ENCODE peak calls at places on chromosome 17, in five cellular contexts. V is ovary, E is activated B cell treated with CpG ODN at 0.5 μM for 24 hours, Y is neural crest cell, S is PC-3. J is an unnamed sample.

GRCh38 chr17:79616801-79617200 is 6.0 kb upstream of the RBFOX3 start:
- DNase-seq in V (no peak), E (no peak), Y (no peak), S (no peak), J (no peak)

GRCh38 chr17:67435122-67435521 is 58.0 kb downstream of the PITPNC1 start:
- DNase-seq in V (no peak), E (no peak), Y (no peak), S (no peak), J (no peak)

GRCh38 chr17:60525347-60525623 is 757 bp downstream of the APPBP2 start:
- DNase-seq in V (no peak), E (no peak), Y (no peak), S (peak), J (no peak)

GRCh38 chr17:19322861-19323260 is 39.7 kb downstream of the B9D1 start:
- DNase-seq in V (no peak), E (no peak), Y (no peak), S (no peak), J (no peak)

GRCh38 chr17:35252646-35253045 is 9.8 kb downstream of the SLFN5 start:
- DNase-seq in V (no peak), E (no peak), Y (no peak), S (no peak), J (no peak)

GRCh38 chr17:32914181-32914580 is 13.8 kb upstream of the TMEM98 start:
- DNase-seq in V (no peak), E (no peak), Y (no peak), S (no peak), J (no peak)

GRCh38 chr17:78394209-78394608 is 15.8 kb downstream of the PGS1 start:
- DNase-seq in V (no peak), E (no peak), Y (no peak), S (no peak), J (no peak)

GRCh38 chr17:36534117-36534880 is at the start of gene MYO19:
- DNase-seq in V (peak), E (peak), Y (peak), S (peak), J (peak)

GRCh38 chr17:16589097-16589969 is 20.3 kb upstream of the ZNF287 start:
- DNase-seq in V (peak), E (peak), Y (peak), S (peak), J (peak)

GRCh38 chr17:1124896-1125774 is 54.6 kb downstream of the ABR start:
- DNase-seq in V (no peak), E (no peak), Y (no peak), S (no peak), J (no peak)

GRCh38 chr17:74052993-74053744 is 150.3 kb upstream of the RPL38 start:
- DNase-seq in V (no peak), E (no peak), Y (no peak), S (no peak), J (no peak)

GRCh38 chr17:74547736-74548135 is 1.8 kb upstream of the CD300C start:
- DNase-seq in V (no peak), E (no peak), Y (no peak), S (peak), J (no peak)

GRCh38 chr17:65374966-65375365 is 186.5 kb downstream of the AXIN2 start:
- DNase-seq in V (no peak), E (no peak), Y (no peak), S (no peak), J (no peak)

GRCh38 chr17:80129006-80129565 is 17.8 kb downstream of the EIF4A3 start:
- DNase-seq in V (no peak), E (no peak), Y (no peak), S (peak), J (no peak)

GRCh38 chr17:7745748-7746470 is 28.4 kb downstream of the DNAH2 start:
- DNase-seq in V (peak), E (no peak), Y (peak), S (peak), J (peak)

GRCh38 chr17:14310584-14310983 is 9.7 kb downstream of the HS3ST3B1 start:
- DNase-seq in V (no peak), E (no peak), Y (no peak), S (no peak), J (no peak)

GRCh38 chr17:77802333-77802615 is 156.2 kb upstream of the TNRC6C start:
- DNase-seq in V (no peak), E (no peak), Y (no peak), S (no peak), J (no peak)

GRCh38 chr17:76872221-76872873 is 4.1 kb downstream of the MGAT5B start:
- DNase-seq in V (no peak), E (no peak), Y (no peak), S (peak), J (no peak)

GRCh38 chr17:79413591-79413990 is 197.3 kb downstream of the RBFOX3 start:
- DNase-seq in V (no peak), E (no peak), Y (no peak), S (no peak), J (no peak)

GRCh38 chr17:56690441-56691291 is 97.2 kb downstream of the NOG start:
- DNase-seq in V (no peak), E (no peak), Y (no peak), S (no peak), J (no peak)

GRCh38 chr17:29948460-29949185 is 7.2 kb downstream of the EFCAB5 start:
- DNase-seq in V (no peak), E (no peak), Y (no peak), S (no peak), J (no peak)

GRCh38 chr17:74307984-74308773 is 17.8 kb upstream of the KIF19 start:
- DNase-seq in V (no peak), E (no peak), Y (no peak), S (no peak), J (no peak)

GRCh38 chr17:51461578-51462004 is 201.2 kb downstream of the UTP18 start:
- DNase-seq in V (peak), E (no peak), Y (peak), S (peak), J (peak)

GRCh38 chr17:35291802-35292201 is 48.9 kb downstream of the SLFN5 start:
- DNase-seq in V (no peak), E (no peak), Y (no peak), S (peak), J (no peak)

GRCh38 chr17:72219824-72220473 is 99.1 kb downstream of the SOX9 start:
- DNase-seq in V (no peak), E (no peak), Y (no peak), S (no peak), J (no peak)

GRCh38 chr17:38577645-38578173 is 28.0 kb downstream of the SRCIN1 start:
- DNase-seq in V (no peak), E (no peak), Y (no peak), S (no peak), J (no peak)

GRCh38 chr17:7846063-7846735 is 8.7 kb upstream of the TMEM88 start:
- DNase-seq in V (peak), E (peak), Y (no peak), S (no peak), J (no peak)

GRCh38 chr17:55442462-55442861 is 20.8 kb upstream of the MMD start:
- DNase-seq in V (no peak), E (no peak), Y (no peak), S (no peak), J (no peak)

GRCh38 chr17:80706454-80706853 is 161.8 kb downstream of the RPTOR start:
- DNase-seq in V (no peak), E (no peak), Y (no peak), S (no peak), J (no peak)

GRCh38 chr17:82212331-82213250 is at the start of gene CCDC57:
- DNase-seq in V (peak), E (peak), Y (peak), S (peak), J (no peak)

GRCh38 chr17:77995146-77995852 is 36.8 kb downstream of the TNRC6C start:
- DNase-seq in V (no peak), E (no peak), Y (no peak), S (no peak), J (no peak)

GRCh38 chr17:72520665-72521303 is 400.0 kb downstream of the SOX9 start:
- DNase-seq in V (no peak), E (no peak), Y (no peak), S (no peak), J (no peak)

GRCh38 chr17:13597723-13598347 is 3.9 kb downstream of the HS3ST3A1 start:
- DNase-seq in V (no peak), E (no peak), Y (peak), S (peak), J (no peak)

GRCh38 chr17:20300399-20301037 is 166.8 kb downstream of the LGALS9B start:
- DNase-seq in V (peak), E (no peak), Y (no peak), S (no peak), J (no peak)

GRCh38 chr17:21353326-21354010 is 22.7 kb upstream of the KCNJ12 start:
- DNase-seq in V (no peak), E (no peak), Y (no peak), S (no peak), J (no peak)

GRCh38 chr17:64054304-64054703 is 33.9 kb upstream of the ICAM2 start:
- DNase-seq in V (no peak), E (no peak), Y (no peak), S (no peak), J (no peak)

GRCh38 chr17:64057701-64058263 is 37.3 kb upstream of the ICAM2 start:
- DNase-seq in V (no peak), E (no peak), Y (no peak), S (peak), J (no peak)

GRCh38 chr17:64056269-64057005 is 36.0 kb upstream of the ICAM2 start:
- DNase-seq in V (no peak), E (no peak), Y (no peak), S (peak), J (no peak)

GRCh38 chr17:64053101-64053500 is 32.7 kb upstream of the ICAM2 start:
- DNase-seq in V (no peak), E (no peak), Y (no peak), S (no peak), J (no peak)

DNA sequence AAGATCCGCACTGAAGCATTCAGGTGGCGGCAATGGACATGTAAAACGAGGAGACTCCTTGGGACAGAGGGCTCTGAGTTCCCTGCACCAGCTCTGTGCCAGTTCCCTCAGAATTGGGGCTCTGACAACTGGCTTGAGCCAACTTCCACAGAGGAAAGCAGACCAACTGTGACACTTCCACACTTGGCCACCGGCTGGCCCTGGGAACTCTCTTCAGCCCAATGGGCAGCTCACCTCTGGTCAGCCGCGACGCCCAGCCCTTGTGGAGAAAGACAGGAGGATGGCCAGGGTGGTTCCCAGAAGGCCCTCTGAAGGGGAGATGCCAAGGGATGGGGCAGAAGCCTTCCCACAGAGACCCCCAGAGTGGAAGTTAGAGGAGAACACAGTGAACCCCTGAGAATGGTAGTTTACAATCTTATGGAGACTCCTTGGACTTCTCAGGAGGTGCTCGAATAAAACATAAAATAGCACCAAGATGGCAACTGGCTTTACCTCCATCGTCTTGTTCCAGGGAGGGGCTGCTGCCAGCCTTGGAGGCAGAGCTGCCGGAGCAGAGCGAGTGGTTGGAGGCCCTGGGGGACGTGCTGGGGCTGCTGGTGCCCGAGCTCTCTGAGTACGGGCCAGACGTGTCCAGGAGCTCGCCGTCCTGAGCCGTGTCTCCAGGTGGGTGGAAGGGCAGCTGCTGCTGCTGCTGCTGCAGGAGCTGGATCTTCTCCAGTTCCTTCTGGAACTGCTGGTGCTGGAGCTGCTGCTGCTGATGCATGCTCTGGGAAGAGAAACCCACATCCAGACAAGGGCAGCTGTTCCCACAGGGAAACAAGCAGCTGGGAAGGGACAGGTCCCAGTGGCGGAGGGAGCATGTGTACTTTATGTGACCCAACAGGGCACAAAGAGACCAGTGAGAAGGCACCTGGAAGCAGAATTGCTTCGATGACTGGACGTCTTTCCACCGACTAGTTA is 35.0 kb upstream of the ICAM2 start:
- DNase-seq in V (no peak), E (no peak), Y (no peak), S (no peak), J (no peak)
- TF ChIP-seq CTCF in V (no peak), E (no peak), Y (no peak), S (no peak), J (no peak)

GRCh38 chr17:50425682-50426471 is at the start of gene ACSF2:
- DNase-seq in V (peak), E (peak), Y (peak), S (peak), J (peak)

GRCh38 chr17:50428831-50429424 is 2.9 kb downstream of the ACSF2 start:
- DNase-seq in V (no peak), E (no peak), Y (no peak), S (no peak), J (no peak)

GRCh38 chr17:50426472-50426782 is 409 bp downstream of the ACSF2 start:
- DNase-seq in V (no peak), E (no peak), Y (no peak), S (no peak), J (no peak)

GRCh38 chr17:50425001-50425681 is 877 bp upstream of the ACSF2 start:
- DNase-seq in V (peak), E (no peak), Y (no peak), S (no peak), J (no peak)

GRCh38 chr17:50426814-50427787 is 1.1 kb downstream of the ACSF2 start:
- DNase-seq in V (peak), E (peak), Y (no peak), S (peak), J (no peak)
- TF ChIP-seq CTCF in V (no peak), E (no peak), Y (peak), S (peak), J (no peak)

GRCh38 chr17:2710804-2711607 is 558 bp downstream of the CLUH start:
- DNase-seq in V (peak), E (no peak), Y (no peak), S (peak), J (no peak)
- TF ChIP-seq CTCF in V (no peak), E (no peak), Y (no peak), S (no peak), J (no peak)

DNA sequence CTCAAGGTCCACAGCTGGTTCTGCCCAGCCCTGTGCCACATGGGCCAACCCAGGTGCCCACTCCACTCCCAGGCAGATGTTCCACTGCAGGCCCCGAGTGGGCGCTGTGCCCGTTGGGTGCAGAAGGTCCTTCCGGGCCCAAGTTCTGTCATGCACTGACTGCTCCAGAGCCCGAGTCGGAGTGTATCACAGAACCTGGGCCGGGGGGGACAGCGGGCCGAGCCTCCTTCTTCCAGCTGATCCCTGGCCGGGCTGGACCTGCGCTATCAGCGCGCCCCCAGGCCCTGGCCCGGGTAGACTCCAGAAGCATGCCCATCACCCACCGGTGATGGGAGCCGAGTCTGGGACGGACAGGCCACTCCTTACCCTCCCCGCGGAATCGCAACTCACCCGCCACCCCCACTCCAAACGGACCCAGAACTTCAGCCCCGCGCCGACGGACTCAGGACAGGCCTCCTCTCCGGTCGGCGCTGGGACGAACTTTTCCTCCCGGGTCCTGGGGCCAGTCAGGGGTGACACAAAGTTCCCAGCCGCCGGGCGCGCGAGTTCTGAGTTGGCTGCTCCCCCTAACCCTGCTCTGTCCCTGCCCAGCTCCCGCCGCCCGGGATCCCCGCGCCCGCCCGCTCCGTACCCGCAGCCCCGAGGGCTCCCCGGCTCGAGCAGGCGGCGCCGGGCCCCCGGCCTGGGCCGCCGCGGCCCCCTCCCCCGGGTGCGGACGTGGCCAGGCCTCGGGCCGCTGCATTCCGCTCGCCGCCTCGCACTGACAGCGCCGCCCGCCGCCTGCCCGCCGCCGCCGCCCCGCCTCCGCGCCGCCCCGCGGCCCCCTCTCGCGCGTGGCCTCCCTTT is at the start of gene COPZ2:
- DNase-seq in V (peak), E (peak), Y (peak), S (no peak), J (no peak)
- TF ChIP-seq CTCF in V (no peak), E (no peak), Y (peak), S (no peak), J (no peak)